ENCODE peak calls at places on chromosomes 7 and 10, in eight cellular contexts. One of them, this sample, is unnamed.

GRCh38 chr10:127151541-127151940 is 44.9 kb downstream of the INSYN2A start:
- DNase-seq in fibroblast of lung: no peak
- DNase-seq in vagina: no peak
- DNase-seq in neural progenitor cell: no peak
- DNase-seq in adrenal gland: no peak
- DNase-seq in brain microvascular endothelial cell: no peak
- DNase-seq in heart left ventricle: no peak
- DNase-seq in PC-9: no peak
- DNase-seq in this sample: no peak

GRCh38 chr7:50119815-50120637 is 27.0 kb upstream of the ZPBP start:
- DNase-seq in neural progenitor cell: peak
- DNase-seq in fibroblast of lung: no peak
- DNase-seq in brain microvascular endothelial cell: no peak
- DNase-seq in PC-9: no peak
- DNase-seq in vagina: no peak
- DNase-seq in heart left ventricle: no peak
- DNase-seq in adrenal gland: no peak
- DNase-seq in this sample: no peak

GRCh38 chr10:73649876-73650536 is 5.8 kb downstream of the SYNPO2L start:
- DNase-seq in fibroblast of lung: no peak
- DNase-seq in vagina: no peak
- DNase-seq in adrenal gland: no peak
- DNase-seq in PC-9: no peak
- DNase-seq in brain microvascular endothelial cell: no peak
- DNase-seq in heart left ventricle: no peak
- DNase-seq in neural progenitor cell: no peak
- DNase-seq in this sample: no peak

GRCh38 chr7:17680026-17680425 is 260.3 kb downstream of the SNX13 start:
- DNase-seq in vagina: peak
- DNase-seq in neural progenitor cell: peak
- DNase-seq in brain microvascular endothelial cell: peak
- DNase-seq in fibroblast of lung: peak
- DNase-seq in heart left ventricle: no peak
- DNase-seq in adrenal gland: peak
- DNase-seq in PC-9: no peak
- DNase-seq in this sample: peak

GRCh38 chr7:111990597-111990996 is 215.6 kb downstream of the DOCK4 start:
- DNase-seq in vagina: no peak
- DNase-seq in brain microvascular endothelial cell: no peak
- DNase-seq in PC-9: no peak
- DNase-seq in fibroblast of lung: no peak
- DNase-seq in heart left ventricle: no peak
- DNase-seq in adrenal gland: no peak
- DNase-seq in neural progenitor cell: peak
- DNase-seq in this sample: no peak

GRCh38 chr7:19392246-19392645 is 247.0 kb upstream of the FERD3L start:
- DNase-seq in heart left ventricle: no peak
- DNase-seq in adrenal gland: no peak
- DNase-seq in vagina: no peak
- DNase-seq in brain microvascular endothelial cell: peak
- DNase-seq in neural progenitor cell: no peak
- DNase-seq in PC-9: no peak
- DNase-seq in fibroblast of lung: peak
- DNase-seq in this sample: no peak

GRCh38 chr7:131543298-131543697 is 13.1 kb downstream of the PODXL start:
- DNase-seq in neural progenitor cell: no peak
- DNase-seq in fibroblast of lung: no peak
- DNase-seq in PC-9: no peak
- DNase-seq in vagina: no peak
- DNase-seq in brain microvascular endothelial cell: no peak
- DNase-seq in heart left ventricle: peak
- DNase-seq in adrenal gland: no peak
- DNase-seq in this sample: no peak

GRCh38 chr10:119197921-119198320 is 9.4 kb upstream of the GRK5 start:
- DNase-seq in vagina: no peak
- DNase-seq in brain microvascular endothelial cell: no peak
- DNase-seq in neural progenitor cell: no peak
- DNase-seq in PC-9: no peak
- DNase-seq in adrenal gland: no peak
- DNase-seq in heart left ventricle: no peak
- DNase-seq in fibroblast of lung: peak
- DNase-seq in this sample: no peak

GRCh38 chr7:25069900-25070443 is 55.1 kb downstream of the CYCS start:
- DNase-seq in fibroblast of lung: peak
- DNase-seq in adrenal gland: peak
- DNase-seq in PC-9: peak
- DNase-seq in neural progenitor cell: peak
- DNase-seq in brain microvascular endothelial cell: peak
- DNase-seq in heart left ventricle: no peak
- DNase-seq in vagina: no peak
- DNase-seq in this sample: peak

GRCh38 chr10:57017356-57018037 is 656.4 kb upstream of the ZWINT start:
- DNase-seq in heart left ventricle: no peak
- DNase-seq in neural progenitor cell: no peak
- DNase-seq in vagina: no peak
- DNase-seq in PC-9: no peak
- DNase-seq in fibroblast of lung: no peak
- DNase-seq in adrenal gland: no peak
- DNase-seq in brain microvascular endothelial cell: no peak
- DNase-seq in this sample: no peak

GRCh38 chr7:49099587-49100326 is 175.4 kb downstream of the CDC14C start:
- DNase-seq in adrenal gland: no peak
- DNase-seq in neural progenitor cell: no peak
- DNase-seq in vagina: no peak
- DNase-seq in heart left ventricle: no peak
- DNase-seq in fibroblast of lung: no peak
- DNase-seq in PC-9: no peak
- DNase-seq in brain microvascular endothelial cell: no peak
- DNase-seq in this sample: no peak

GRCh38 chr10:115063702-115064479 is 29.3 kb upstream of the ATRNL1 start:
- DNase-seq in heart left ventricle: no peak
- DNase-seq in fibroblast of lung: peak
- DNase-seq in adrenal gland: no peak
- DNase-seq in PC-9: no peak
- DNase-seq in vagina: no peak
- DNase-seq in neural progenitor cell: no peak
- DNase-seq in brain microvascular endothelial cell: no peak
- DNase-seq in this sample: no peak

GRCh38 chr7:110336423-110336822 is 754.5 kb upstream of the LRRN3 start:
- DNase-seq in vagina: no peak
- DNase-seq in brain microvascular endothelial cell: no peak
- DNase-seq in neural progenitor cell: no peak
- DNase-seq in heart left ventricle: no peak
- DNase-seq in PC-9: no peak
- DNase-seq in adrenal gland: no peak
- DNase-seq in fibroblast of lung: no peak
- DNase-seq in this sample: no peak

GRCh38 chr10:123474700-123475099 is 191.5 kb upstream of the GPR26 start:
- DNase-seq in adrenal gland: no peak
- DNase-seq in neural progenitor cell: peak
- DNase-seq in fibroblast of lung: no peak
- DNase-seq in vagina: no peak
- DNase-seq in PC-9: no peak
- DNase-seq in heart left ventricle: no peak
- DNase-seq in brain microvascular endothelial cell: no peak
- DNase-seq in this sample: no peak

GRCh38 chr7:26052721-26053120 is 99.3 kb upstream of the NFE2L3 start:
- DNase-seq in vagina: no peak
- DNase-seq in adrenal gland: no peak
- DNase-seq in fibroblast of lung: no peak
- DNase-seq in neural progenitor cell: no peak
- DNase-seq in heart left ventricle: no peak
- DNase-seq in PC-9: no peak
- DNase-seq in brain microvascular endothelial cell: peak
- DNase-seq in this sample: no peak

GRCh38 chr7:21762469-21762868 is 183.2 kb downstream of the CDCA7L start:
- DNase-seq in brain microvascular endothelial cell: no peak
- DNase-seq in fibroblast of lung: no peak
- DNase-seq in neural progenitor cell: no peak
- DNase-seq in adrenal gland: no peak
- DNase-seq in heart left ventricle: no peak
- DNase-seq in vagina: no peak
- DNase-seq in PC-9: no peak
- DNase-seq in this sample: no peak
- H3K27ac ChIP-seq in brain microvascular endothelial cell: no peak
- H3K27ac ChIP-seq in fibroblast of lung: no peak
- H3K27ac ChIP-seq in neural progenitor cell: no peak
- H3K27ac ChIP-seq in adrenal gland: no peak
- H3K27ac ChIP-seq in heart left ventricle: no peak
- H3K27ac ChIP-seq in vagina: no peak
- H3K27ac ChIP-seq in PC-9: no peak
- H3K27ac ChIP-seq in this sample: no peak

GRCh38 chr7:94559972-94560371 is 50.4 kb downstream of the CASD1 start:
- DNase-seq in fibroblast of lung: no peak
- DNase-seq in vagina: no peak
- DNase-seq in PC-9: no peak
- DNase-seq in adrenal gland: no peak
- DNase-seq in neural progenitor cell: no peak
- DNase-seq in heart left ventricle: no peak
- DNase-seq in brain microvascular endothelial cell: no peak
- DNase-seq in this sample: no peak
- H3K27ac ChIP-seq in fibroblast of lung: no peak
- H3K27ac ChIP-seq in vagina: no peak
- H3K27ac ChIP-seq in PC-9: no peak
- H3K27ac ChIP-seq in adrenal gland: no peak
- H3K27ac ChIP-seq in neural progenitor cell: no peak
- H3K27ac ChIP-seq in heart left ventricle: no peak
- H3K27ac ChIP-seq in brain microvascular endothelial cell: no peak
- H3K27ac ChIP-seq in this sample: no peak

DNA sequence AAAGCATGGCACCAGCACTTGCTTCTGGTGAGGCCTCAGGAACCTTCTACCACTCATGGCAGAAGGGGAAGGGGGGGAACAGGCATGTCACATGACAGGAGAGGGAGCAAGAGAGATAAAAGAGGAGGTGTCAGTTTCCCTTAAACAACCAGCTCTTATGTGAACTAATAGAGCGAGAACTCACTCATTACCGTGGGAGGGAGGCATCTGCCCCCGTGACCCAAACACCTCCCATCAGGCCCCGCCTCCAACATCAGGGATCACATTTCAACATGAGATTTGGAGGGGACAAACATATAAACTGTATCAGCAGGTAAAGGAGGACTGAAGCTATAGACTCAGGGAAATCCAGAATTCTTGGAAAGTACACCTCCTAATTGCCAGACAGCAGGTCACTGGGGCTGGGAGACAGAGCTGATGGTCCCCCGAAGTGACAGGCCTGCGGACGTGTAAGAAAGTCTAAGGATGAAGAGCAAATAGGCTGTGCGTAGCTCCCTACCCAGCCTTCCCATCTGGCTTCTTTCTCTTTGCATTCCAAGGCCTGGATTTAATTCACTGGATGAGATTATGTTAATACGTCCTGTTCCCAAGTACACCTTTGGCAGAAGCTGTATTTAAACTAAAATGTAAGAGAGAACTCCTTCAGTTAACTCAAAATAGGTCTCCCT is 186.7 kb upstream of the LYZL2 start:
- DNase-seq in neural progenitor cell: peak
- DNase-seq in vagina: no peak
- DNase-seq in PC-9: no peak
- DNase-seq in fibroblast of lung: no peak
- DNase-seq in heart left ventricle: no peak
- DNase-seq in adrenal gland: no peak
- DNase-seq in brain microvascular endothelial cell: no peak
- DNase-seq in this sample: no peak
- H3K27ac ChIP-seq in neural progenitor cell: no peak
- H3K27ac ChIP-seq in vagina: peak
- H3K27ac ChIP-seq in PC-9: no peak
- H3K27ac ChIP-seq in fibroblast of lung: no peak
- H3K27ac ChIP-seq in heart left ventricle: peak
- H3K27ac ChIP-seq in adrenal gland: no peak
- H3K27ac ChIP-seq in brain microvascular endothelial cell: no peak
- H3K27ac ChIP-seq in this sample: no peak

DNA sequence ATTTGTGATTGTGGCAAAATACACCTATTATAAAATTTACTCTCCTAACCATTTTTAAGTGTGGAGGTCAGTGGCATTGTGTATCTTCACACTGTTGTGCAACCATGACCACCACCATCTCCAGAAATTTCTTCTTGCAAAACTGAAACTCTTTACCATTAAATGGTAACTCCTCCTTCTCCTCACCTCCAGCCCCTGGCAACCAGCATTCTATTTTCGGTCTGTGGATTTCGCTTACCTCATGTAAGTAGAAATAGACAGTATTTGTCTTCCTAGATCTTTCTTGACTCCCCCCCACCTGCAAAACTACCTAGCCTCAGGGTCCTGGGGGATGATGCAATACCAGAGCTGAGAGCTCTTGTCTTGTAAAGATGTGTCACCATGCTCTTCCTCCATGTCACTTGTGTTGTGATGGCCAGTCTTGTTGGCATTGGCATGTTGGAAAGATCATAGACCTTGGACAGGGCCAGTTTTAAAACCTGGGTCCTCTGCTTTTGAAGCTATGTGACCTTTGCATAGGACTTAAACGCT is 71.1 kb upstream of the EMX2 start:
- DNase-seq in heart left ventricle: no peak
- DNase-seq in PC-9: no peak
- DNase-seq in adrenal gland: no peak
- DNase-seq in brain microvascular endothelial cell: no peak
- DNase-seq in fibroblast of lung: no peak
- DNase-seq in vagina: no peak
- DNase-seq in neural progenitor cell: no peak
- DNase-seq in this sample: no peak
- H3K27ac ChIP-seq in heart left ventricle: no peak
- H3K27ac ChIP-seq in PC-9: no peak
- H3K27ac ChIP-seq in adrenal gland: no peak
- H3K27ac ChIP-seq in brain microvascular endothelial cell: no peak
- H3K27ac ChIP-seq in fibroblast of lung: no peak
- H3K27ac ChIP-seq in vagina: no peak
- H3K27ac ChIP-seq in neural progenitor cell: no peak
- H3K27ac ChIP-seq in this sample: no peak

GRCh38 chr10:72315611-72316385 is 38.9 kb downstream of the DNAJB12 start:
- DNase-seq in brain microvascular endothelial cell: no peak
- DNase-seq in neural progenitor cell: no peak
- DNase-seq in fibroblast of lung: peak
- DNase-seq in adrenal gland: peak
- DNase-seq in vagina: peak
- DNase-seq in PC-9: peak
- DNase-seq in heart left ventricle: peak
- DNase-seq in this sample: peak
- H3K27ac ChIP-seq in brain microvascular endothelial cell: no peak
- H3K27ac ChIP-seq in neural progenitor cell: no peak
- H3K27ac ChIP-seq in fibroblast of lung: peak
- H3K27ac ChIP-seq in adrenal gland: peak
- H3K27ac ChIP-seq in vagina: peak
- H3K27ac ChIP-seq in PC-9: peak
- H3K27ac ChIP-seq in heart left ventricle: peak
- H3K27ac ChIP-seq in this sample: peak

DNA sequence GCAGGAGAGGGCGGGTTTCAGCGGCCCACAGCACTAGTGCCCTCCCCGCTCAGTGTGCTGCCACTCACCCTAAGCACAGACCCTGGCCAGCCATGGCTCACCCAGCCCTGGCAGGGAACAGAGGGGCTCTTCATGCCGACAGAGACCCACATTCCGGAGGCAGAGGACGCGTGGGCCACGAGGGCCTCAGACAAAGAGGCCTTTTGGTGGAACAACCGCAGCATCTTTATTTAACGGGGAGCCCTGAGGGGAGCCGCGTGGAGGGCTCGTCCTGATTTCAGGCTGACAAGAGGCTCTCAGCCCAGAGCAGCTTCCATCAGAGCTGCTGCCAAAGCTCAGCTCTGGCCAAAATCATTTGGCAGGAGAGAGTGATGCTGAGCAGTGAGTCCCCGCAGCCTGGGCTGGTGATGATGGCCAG is 127.8 kb downstream of the SH3PXD2A start:
- DNase-seq in vagina: no peak
- DNase-seq in fibroblast of lung: no peak
- DNase-seq in heart left ventricle: peak
- DNase-seq in adrenal gland: no peak
- DNase-seq in PC-9: no peak
- DNase-seq in brain microvascular endothelial cell: no peak
- DNase-seq in neural progenitor cell: no peak
- DNase-seq in this sample: peak
- H3K27ac ChIP-seq in vagina: peak
- H3K27ac ChIP-seq in fibroblast of lung: no peak
- H3K27ac ChIP-seq in heart left ventricle: no peak
- H3K27ac ChIP-seq in adrenal gland: no peak
- H3K27ac ChIP-seq in PC-9: no peak
- H3K27ac ChIP-seq in brain microvascular endothelial cell: no peak
- H3K27ac ChIP-seq in neural progenitor cell: no peak
- H3K27ac ChIP-seq in this sample: no peak

This sample was measured in testis.